ENCODE peak calls at places on chromosomes 3 and 15, in eight cellular contexts. One of them, this sample, is unnamed.

GRCh38 chr3:131110087-131110486 is 83.4 kb downstream of the NEK11 start:
- DNase-seq in left cardiac atrium: no peak
- DNase-seq in osteocyte: no peak
- DNase-seq in ovary: no peak
- DNase-seq in tibial artery: no peak
- DNase-seq in RPMI7951: peak; percentile 27
- DNase-seq in activated naive CD8-positive, alpha-beta T cell treated with anti-CD3 and anti-CD28 coated beads, Interleukin-2, amount 50 U/mL, for 16 hours: no peak
- DNase-seq in epithelial cell of proximal tubule: peak; percentile 19
- DNase-seq in this sample: peak; percentile 52

GRCh38 chr15:77034620-77035467 is 36.1 kb downstream of the TSPAN3 start:
- DNase-seq in left cardiac atrium: peak; percentile 25
- DNase-seq in osteocyte: peak; percentile 84
- DNase-seq in ovary: peak; percentile 31
- DNase-seq in tibial artery: peak; percentile 61
- DNase-seq in RPMI7951: no peak
- DNase-seq in activated naive CD8-positive, alpha-beta T cell treated with anti-CD3 and anti-CD28 coated beads, Interleukin-2, amount 50 U/mL, for 16 hours: peak; percentile 31
- DNase-seq in epithelial cell of proximal tubule: no peak
- DNase-seq in this sample: no peak

GRCh38 chr3:16512435-16513140 is 911 bp downstream of the RFTN1 start:
- DNase-seq in left cardiac atrium: peak; percentile 55
- DNase-seq in osteocyte: no peak
- DNase-seq in ovary: peak; percentile 52
- DNase-seq in tibial artery: peak; percentile 77
- DNase-seq in RPMI7951: no peak
- DNase-seq in activated naive CD8-positive, alpha-beta T cell treated with anti-CD3 and anti-CD28 coated beads, Interleukin-2, amount 50 U/mL, for 16 hours: peak; percentile 13
- DNase-seq in epithelial cell of proximal tubule: no peak
- DNase-seq in this sample: no peak

GRCh38 chr3:76760336-76760735 is 279.6 kb upstream of the ROBO2 start:
- DNase-seq in left cardiac atrium: no peak
- DNase-seq in osteocyte: no peak
- DNase-seq in ovary: no peak
- DNase-seq in tibial artery: no peak
- DNase-seq in RPMI7951: no peak
- DNase-seq in activated naive CD8-positive, alpha-beta T cell treated with anti-CD3 and anti-CD28 coated beads, Interleukin-2, amount 50 U/mL, for 16 hours: no peak
- DNase-seq in epithelial cell of proximal tubule: no peak
- DNase-seq in this sample: no peak

GRCh38 chr3:139718415-139718814 is 40.6 kb upstream of the NMNAT3 start:
- DNase-seq in left cardiac atrium: peak; percentile 37
- DNase-seq in osteocyte: no peak
- DNase-seq in ovary: peak; percentile 76
- DNase-seq in tibial artery: no peak
- DNase-seq in RPMI7951: peak; percentile 68
- DNase-seq in activated naive CD8-positive, alpha-beta T cell treated with anti-CD3 and anti-CD28 coated beads, Interleukin-2, amount 50 U/mL, for 16 hours: no peak
- DNase-seq in epithelial cell of proximal tubule: no peak
- DNase-seq in this sample: peak; percentile 7

GRCh38 chr3:43288366-43288765 is 2.0 kb downstream of the SNRK start:
- DNase-seq in left cardiac atrium: no peak
- DNase-seq in osteocyte: no peak
- DNase-seq in ovary: no peak
- DNase-seq in tibial artery: no peak
- DNase-seq in RPMI7951: peak; percentile 42
- DNase-seq in activated naive CD8-positive, alpha-beta T cell treated with anti-CD3 and anti-CD28 coated beads, Interleukin-2, amount 50 U/mL, for 16 hours: no peak
- DNase-seq in epithelial cell of proximal tubule: no peak
- DNase-seq in this sample: no peak

GRCh38 chr3:141660598-141660947 is 77.5 kb upstream of the RNF7 start:
- DNase-seq in left cardiac atrium: no peak
- DNase-seq in osteocyte: no peak
- DNase-seq in ovary: no peak
- DNase-seq in tibial artery: no peak
- DNase-seq in RPMI7951: no peak
- DNase-seq in activated naive CD8-positive, alpha-beta T cell treated with anti-CD3 and anti-CD28 coated beads, Interleukin-2, amount 50 U/mL, for 16 hours: no peak
- DNase-seq in epithelial cell of proximal tubule: no peak
- DNase-seq in this sample: no peak

GRCh38 chr3:69282191-69282590 is 103.7 kb downstream of the FRMD4B start:
- DNase-seq in left cardiac atrium: no peak
- DNase-seq in osteocyte: no peak
- DNase-seq in ovary: no peak
- DNase-seq in tibial artery: no peak
- DNase-seq in RPMI7951: no peak
- DNase-seq in activated naive CD8-positive, alpha-beta T cell treated with anti-CD3 and anti-CD28 coated beads, Interleukin-2, amount 50 U/mL, for 16 hours: peak; percentile 43
- DNase-seq in epithelial cell of proximal tubule: no peak
- DNase-seq in this sample: peak; percentile 17

GRCh38 chr3:188635258-188636038 is 481.5 kb downstream of the LPP start:
- DNase-seq in left cardiac atrium: no peak
- DNase-seq in osteocyte: no peak
- DNase-seq in ovary: no peak
- DNase-seq in tibial artery: no peak
- DNase-seq in RPMI7951: no peak
- DNase-seq in activated naive CD8-positive, alpha-beta T cell treated with anti-CD3 and anti-CD28 coated beads, Interleukin-2, amount 50 U/mL, for 16 hours: no peak
- DNase-seq in epithelial cell of proximal tubule: no peak
- DNase-seq in this sample: no peak

GRCh38 chr3:47803478-47804025 is 614 bp downstream of the DHX30 start:
- DNase-seq in left cardiac atrium: no peak
- DNase-seq in osteocyte: no peak
- DNase-seq in ovary: no peak
- DNase-seq in tibial artery: no peak
- DNase-seq in RPMI7951: no peak
- DNase-seq in activated naive CD8-positive, alpha-beta T cell treated with anti-CD3 and anti-CD28 coated beads, Interleukin-2, amount 50 U/mL, for 16 hours: no peak
- DNase-seq in epithelial cell of proximal tubule: no peak
- DNase-seq in this sample: no peak

GRCh38 chr15:73781038-73781925 is 28.1 kb upstream of the INSYN1 start:
- DNase-seq in left cardiac atrium: no peak
- DNase-seq in osteocyte: no peak
- DNase-seq in ovary: no peak
- DNase-seq in tibial artery: no peak
- DNase-seq in RPMI7951: peak; percentile 36
- DNase-seq in activated naive CD8-positive, alpha-beta T cell treated with anti-CD3 and anti-CD28 coated beads, Interleukin-2, amount 50 U/mL, for 16 hours: no peak
- DNase-seq in epithelial cell of proximal tubule: no peak
- DNase-seq in this sample: no peak

GRCh38 chr15:51281368-51281967 is 56.9 kb downstream of the CYP19A1 start:
- DNase-seq in left cardiac atrium: peak; percentile 67
- DNase-seq in osteocyte: no peak
- DNase-seq in ovary: peak; percentile 43
- DNase-seq in tibial artery: peak; percentile 86
- DNase-seq in RPMI7951: peak; percentile 55
- DNase-seq in activated naive CD8-positive, alpha-beta T cell treated with anti-CD3 and anti-CD28 coated beads, Interleukin-2, amount 50 U/mL, for 16 hours: no peak
- DNase-seq in epithelial cell of proximal tubule: no peak
- DNase-seq in this sample: no peak

GRCh38 chr15:57028176-57028575 is 109.7 kb downstream of the TCF12 start:
- DNase-seq in left cardiac atrium: no peak
- DNase-seq in osteocyte: no peak
- DNase-seq in ovary: no peak
- DNase-seq in tibial artery: no peak
- DNase-seq in RPMI7951: no peak
- DNase-seq in activated naive CD8-positive, alpha-beta T cell treated with anti-CD3 and anti-CD28 coated beads, Interleukin-2, amount 50 U/mL, for 16 hours: no peak
- DNase-seq in epithelial cell of proximal tubule: no peak
- DNase-seq in this sample: no peak

GRCh38 chr3:172184106-172184822 is 144.9 kb downstream of the FNDC3B start:
- DNase-seq in left cardiac atrium: no peak
- DNase-seq in osteocyte: no peak
- DNase-seq in ovary: no peak
- DNase-seq in tibial artery: no peak
- DNase-seq in RPMI7951: no peak
- DNase-seq in activated naive CD8-positive, alpha-beta T cell treated with anti-CD3 and anti-CD28 coated beads, Interleukin-2, amount 50 U/mL, for 16 hours: no peak
- DNase-seq in epithelial cell of proximal tubule: no peak
- DNase-seq in this sample: no peak

GRCh38 chr3:45944830-45945620 is 1.8 kb downstream of the CXCR6 start:
- DNase-seq in left cardiac atrium: no peak
- DNase-seq in osteocyte: no peak
- DNase-seq in ovary: no peak
- DNase-seq in tibial artery: peak; percentile 45
- DNase-seq in RPMI7951: no peak
- DNase-seq in activated naive CD8-positive, alpha-beta T cell treated with anti-CD3 and anti-CD28 coated beads, Interleukin-2, amount 50 U/mL, for 16 hours: no peak
- DNase-seq in epithelial cell of proximal tubule: no peak
- DNase-seq in this sample: no peak